ENCODE peak calls at places on chromosome 7, in seven cellular contexts. One of them, this sample, is unnamed.

GRCh38 chr7:106312099-106312871 is 27.5 kb upstream of the NAMPT start:
- DNase-seq in AG04449: no peak
- DNase-seq in nephron progenitor cell: no peak
- DNase-seq in stomach: no peak
- DNase-seq in cardiac fibroblast: no peak
- DNase-seq in kidney: no peak
- DNase-seq in A673: no peak
- DNase-seq in this sample: no peak

GRCh38 chr7:42790196-42790595 is 121.7 kb downstream of the C7orf25 start:
- DNase-seq in AG04449: no peak
- DNase-seq in nephron progenitor cell: no peak
- DNase-seq in stomach: no peak
- DNase-seq in cardiac fibroblast: peak
- DNase-seq in kidney: no peak
- DNase-seq in A673: peak
- DNase-seq in this sample: no peak

GRCh38 chr7:116862234-116863167 is at the start of gene CAPZA2:
- DNase-seq in AG04449: peak
- DNase-seq in nephron progenitor cell: peak
- DNase-seq in stomach: peak
- DNase-seq in cardiac fibroblast: peak
- DNase-seq in kidney: peak
- DNase-seq in A673: peak
- DNase-seq in this sample: peak

GRCh38 chr7:6310594-6310993 is 38.2 kb upstream of the CYTH3 start:
- DNase-seq in AG04449: no peak
- DNase-seq in nephron progenitor cell: no peak
- DNase-seq in stomach: no peak
- DNase-seq in cardiac fibroblast: no peak
- DNase-seq in kidney: peak
- DNase-seq in A673: no peak
- DNase-seq in this sample: no peak

GRCh38 chr7:149818536-149818840 is 19.7 kb upstream of the ZNF862 start:
- DNase-seq in AG04449: no peak
- DNase-seq in nephron progenitor cell: no peak
- DNase-seq in stomach: no peak
- DNase-seq in cardiac fibroblast: no peak
- DNase-seq in kidney: peak
- DNase-seq in A673: no peak
- DNase-seq in this sample: no peak

GRCh38 chr7:32241636-32242035 is 171.4 kb upstream of the PDE1C start:
- DNase-seq in AG04449: no peak
- DNase-seq in nephron progenitor cell: no peak
- DNase-seq in stomach: no peak
- DNase-seq in cardiac fibroblast: no peak
- DNase-seq in kidney: no peak
- DNase-seq in A673: no peak
- DNase-seq in this sample: peak

GRCh38 chr7:41911792-41912191 is 208.9 kb upstream of the INHBA start:
- DNase-seq in AG04449: peak
- DNase-seq in nephron progenitor cell: no peak
- DNase-seq in stomach: no peak
- DNase-seq in cardiac fibroblast: no peak
- DNase-seq in kidney: no peak
- DNase-seq in A673: no peak
- DNase-seq in this sample: no peak

GRCh38 chr7:123571684-123572083 is 14.1 kb upstream of the NDUFA5 start:
- DNase-seq in AG04449: no peak
- DNase-seq in nephron progenitor cell: no peak
- DNase-seq in stomach: no peak
- DNase-seq in cardiac fibroblast: no peak
- DNase-seq in kidney: no peak
- DNase-seq in A673: no peak
- DNase-seq in this sample: no peak

GRCh38 chr7:146656988-146657387 is 540.4 kb downstream of the CNTNAP2 start:
- DNase-seq in AG04449: no peak
- DNase-seq in nephron progenitor cell: no peak
- DNase-seq in stomach: no peak
- DNase-seq in cardiac fibroblast: no peak
- DNase-seq in kidney: no peak
- DNase-seq in A673: no peak
- DNase-seq in this sample: no peak

GRCh38 chr7:91957823-91958222 is 17.2 kb downstream of the AKAP9 start:
- DNase-seq in AG04449: no peak
- DNase-seq in nephron progenitor cell: no peak
- DNase-seq in stomach: no peak
- DNase-seq in cardiac fibroblast: no peak
- DNase-seq in kidney: no peak
- DNase-seq in A673: no peak
- DNase-seq in this sample: no peak

GRCh38 chr7:43764807-43765491 is 6.5 kb downstream of the BLVRA start:
- DNase-seq in AG04449: no peak
- DNase-seq in nephron progenitor cell: no peak
- DNase-seq in stomach: no peak
- DNase-seq in cardiac fibroblast: peak
- DNase-seq in kidney: no peak
- DNase-seq in A673: no peak
- DNase-seq in this sample: peak

GRCh38 chr7:43569424-43569823 is 13.5 kb upstream of the STK17A start:
- DNase-seq in AG04449: no peak
- DNase-seq in nephron progenitor cell: no peak
- DNase-seq in stomach: no peak
- DNase-seq in cardiac fibroblast: peak
- DNase-seq in kidney: no peak
- DNase-seq in A673: no peak
- DNase-seq in this sample: no peak

GRCh38 chr7:43208189-43208588 is 95.7 kb downstream of the HECW1 start:
- DNase-seq in AG04449: no peak
- DNase-seq in nephron progenitor cell: no peak
- DNase-seq in stomach: no peak
- DNase-seq in cardiac fibroblast: no peak
- DNase-seq in kidney: no peak
- DNase-seq in A673: no peak
- DNase-seq in this sample: no peak

GRCh38 chr7:30464231-30464660 is 14.3 kb downstream of the NOD1 start:
- DNase-seq in AG04449: no peak
- DNase-seq in nephron progenitor cell: no peak
- DNase-seq in stomach: no peak
- DNase-seq in cardiac fibroblast: no peak
- DNase-seq in kidney: no peak
- DNase-seq in A673: no peak
- DNase-seq in this sample: no peak

GRCh38 chr7:7177044-7177517 is 5.3 kb upstream of the C1GALT1 start:
- DNase-seq in AG04449: no peak
- DNase-seq in nephron progenitor cell: no peak
- DNase-seq in stomach: no peak
- DNase-seq in cardiac fibroblast: peak
- DNase-seq in kidney: no peak
- DNase-seq in A673: no peak
- DNase-seq in this sample: no peak

GRCh38 chr7:11343136-11343535 is 369.5 kb downstream of the PHF14 start:
- DNase-seq in AG04449: no peak
- DNase-seq in nephron progenitor cell: no peak
- DNase-seq in stomach: no peak
- DNase-seq in cardiac fibroblast: no peak
- DNase-seq in kidney: no peak
- DNase-seq in A673: no peak
- DNase-seq in this sample: no peak

GRCh38 chr7:11345621-11346020 is 371.9 kb downstream of the PHF14 start:
- DNase-seq in AG04449: no peak
- DNase-seq in nephron progenitor cell: no peak
- DNase-seq in stomach: no peak
- DNase-seq in cardiac fibroblast: peak
- DNase-seq in kidney: no peak
- DNase-seq in A673: no peak
- DNase-seq in this sample: no peak

GRCh38 chr7:11346312-11346711 is 372.6 kb downstream of the PHF14 start:
- DNase-seq in AG04449: no peak
- DNase-seq in nephron progenitor cell: no peak
- DNase-seq in stomach: no peak
- DNase-seq in cardiac fibroblast: no peak
- DNase-seq in kidney: no peak
- DNase-seq in A673: no peak
- DNase-seq in this sample: no peak

GRCh38 chr7:11343818-11344413 is 370.2 kb downstream of the PHF14 start:
- DNase-seq in AG04449: no peak
- DNase-seq in nephron progenitor cell: peak
- DNase-seq in stomach: no peak
- DNase-seq in cardiac fibroblast: peak
- DNase-seq in kidney: no peak
- DNase-seq in A673: peak
- DNase-seq in this sample: no peak

GRCh38 chr7:11341285-11341944 is 367.7 kb downstream of the PHF14 start:
- DNase-seq in AG04449: no peak
- DNase-seq in nephron progenitor cell: no peak
- DNase-seq in stomach: no peak
- DNase-seq in cardiac fibroblast: peak
- DNase-seq in kidney: no peak
- DNase-seq in A673: peak
- DNase-seq in this sample: no peak
- TF ChIP-seq CTCF in AG04449: no peak
- TF ChIP-seq CTCF in nephron progenitor cell: no peak
- TF ChIP-seq CTCF in stomach: no peak
- TF ChIP-seq CTCF in cardiac fibroblast: peak
- TF ChIP-seq CTCF in kidney: peak
- TF ChIP-seq CTCF in A673: peak
- TF ChIP-seq CTCF in this sample: peak

DNA sequence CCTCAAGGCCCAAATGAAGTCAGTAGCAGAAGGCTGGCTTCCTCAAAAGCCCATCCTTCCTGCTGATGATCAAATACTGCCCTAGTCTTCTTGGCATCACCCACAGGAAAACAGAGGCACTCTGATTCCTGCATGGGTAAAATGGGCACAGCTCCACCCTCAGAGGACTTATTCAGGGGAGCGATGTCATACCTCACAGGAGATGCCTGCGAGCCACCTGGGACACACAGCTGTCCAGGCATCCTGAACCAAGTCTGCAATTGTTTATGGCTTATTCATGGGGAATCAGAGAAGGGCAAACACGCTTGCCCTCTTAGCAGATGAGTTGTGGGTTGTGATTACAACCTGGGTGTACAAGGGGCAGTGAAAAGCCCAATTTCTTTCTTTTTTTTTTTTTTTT is 22.0 kb upstream of the LMTK2 start:
- DNase-seq in AG04449: no peak
- DNase-seq in nephron progenitor cell: no peak
- DNase-seq in stomach: peak
- DNase-seq in cardiac fibroblast: no peak
- DNase-seq in kidney: no peak
- DNase-seq in A673: no peak
- DNase-seq in this sample: no peak
- TF ChIP-seq CTCF in AG04449: no peak
- TF ChIP-seq CTCF in nephron progenitor cell: no peak
- TF ChIP-seq CTCF in stomach: no peak
- TF ChIP-seq CTCF in cardiac fibroblast: no peak
- TF ChIP-seq CTCF in kidney: no peak
- TF ChIP-seq CTCF in A673: no peak
- TF ChIP-seq CTCF in this sample: no peak

DNA sequence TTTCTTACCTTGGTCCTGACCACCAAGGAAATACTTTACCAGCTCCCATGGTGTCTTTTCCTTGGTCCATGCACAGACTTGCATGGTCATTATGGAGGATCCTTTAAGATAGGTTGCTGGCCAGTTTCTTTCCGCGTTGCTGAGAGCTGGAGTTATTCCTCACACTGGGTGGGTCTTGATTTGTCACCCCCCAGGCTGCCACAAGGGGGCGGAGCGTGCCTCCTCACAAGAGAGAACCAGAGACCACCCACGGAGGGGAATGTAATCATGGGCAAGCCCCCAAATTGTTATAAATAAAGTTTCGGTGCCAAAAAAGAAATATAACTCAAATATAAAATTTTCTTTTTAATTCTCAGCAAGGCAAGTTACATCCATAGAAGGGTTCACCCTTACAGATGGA is 10.5 kb upstream of the TRIM24 start:
- DNase-seq in AG04449: no peak
- DNase-seq in nephron progenitor cell: peak
- DNase-seq in stomach: no peak
- DNase-seq in cardiac fibroblast: no peak
- DNase-seq in kidney: no peak
- DNase-seq in A673: peak
- DNase-seq in this sample: no peak
- TF ChIP-seq CTCF in AG04449: no peak
- TF ChIP-seq CTCF in nephron progenitor cell: peak
- TF ChIP-seq CTCF in stomach: no peak
- TF ChIP-seq CTCF in cardiac fibroblast: peak
- TF ChIP-seq CTCF in kidney: no peak
- TF ChIP-seq CTCF in A673: peak
- TF ChIP-seq CTCF in this sample: peak

DNA sequence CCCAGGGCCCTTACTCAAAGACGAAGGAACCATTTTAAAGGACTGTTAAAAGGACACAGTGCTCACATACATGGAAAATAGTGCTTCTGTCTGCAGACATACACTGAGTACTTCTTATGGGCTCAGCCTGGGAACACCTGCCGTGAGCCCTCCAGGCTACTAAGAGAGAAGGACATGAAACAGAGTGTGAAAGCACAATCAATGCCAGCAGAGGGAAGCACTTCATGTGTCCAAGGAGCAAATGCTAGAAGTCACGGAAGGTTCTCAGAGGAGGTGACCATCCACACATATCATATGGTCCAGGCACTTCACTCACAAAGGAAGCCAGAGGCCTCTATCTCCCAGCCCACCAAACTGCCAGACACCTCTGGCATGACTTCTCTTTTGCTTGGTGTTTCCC is 15.5 kb downstream of the ELMO1 start:
- DNase-seq in AG04449: no peak
- DNase-seq in nephron progenitor cell: no peak
- DNase-seq in stomach: no peak
- DNase-seq in cardiac fibroblast: no peak
- DNase-seq in kidney: no peak
- DNase-seq in A673: no peak
- DNase-seq in this sample: no peak
- TF ChIP-seq CTCF in AG04449: no peak
- TF ChIP-seq CTCF in nephron progenitor cell: no peak
- TF ChIP-seq CTCF in stomach: no peak
- TF ChIP-seq CTCF in cardiac fibroblast: no peak
- TF ChIP-seq CTCF in kidney: no peak
- TF ChIP-seq CTCF in A673: no peak
- TF ChIP-seq CTCF in this sample: no peak

This sample was measured in osteocyte.